ENCODE peak calls at places on chromosomes 16 and 17, in seven cellular contexts. B is CD8-positive, alpha-beta memory T cell; H is K562; T is A549; X is aorta; Y is H9; W is uterus. O is an unnamed sample.
A peak's percentile ranks its signal among the peaks of the same experiment; 100 is the strongest.

GRCh38 chr17:50382931-50383330 is 9.9 kb downstream of the EME1 start:
- DNase-seq in B (no peak), Y (no peak), W (no peak), X (no peak), H (no peak), T (no peak), O (no peak)

GRCh38 chr17:63984206-63984605 is 11.5 kb upstream of the SCN4A start:
- DNase-seq in W (no peak), B (no peak), T (no peak), X (peak; percentile 68), Y (no peak), H (no peak), O (peak; percentile 72)

GRCh38 chr16:77584205-77584859 is 138.0 kb upstream of the NUDT7 start:
- DNase-seq in X (no peak), W (peak; percentile 48), Y (peak; percentile 42), H (peak; percentile 57), T (peak; percentile 43), B (peak; percentile 16), O (peak; percentile 83)

GRCh38 chr17:62653831-62654829 is 26.7 kb downstream of the MRC2 start:
- DNase-seq in B (no peak), X (peak; percentile 78), W (peak; percentile 78), H (peak; percentile 43), T (no peak), Y (no peak), O (peak; percentile 66)

GRCh38 chr17:379531-380200 is 27.1 kb upstream of the RPH3AL start:
- DNase-seq in H (no peak), X (no peak), W (no peak), B (no peak), T (no peak), Y (no peak), O (no peak)

GRCh38 chr16:21953541-21953902 is 361 bp downstream of the UQCRC2 start:
- DNase-seq in H (no peak), T (no peak), X (no peak), Y (no peak), B (no peak), W (no peak), O (no peak)

GRCh38 chr17:14732211-14732610 is 431.3 kb downstream of the HS3ST3B1 start:
- DNase-seq in B (no peak), X (no peak), H (no peak), W (no peak), Y (no peak), T (no peak), O (no peak)

GRCh38 chr17:66691644-66692500 is 143.0 kb upstream of the CACNG5 start:
- DNase-seq in X (no peak), W (no peak), T (no peak), B (peak; percentile 33), H (no peak), Y (peak; percentile 29), O (no peak)

GRCh38 chr16:1778200-1779179 is 3.9 kb downstream of the SPSB3 start:
- DNase-seq in X (peak; percentile 47), T (no peak), Y (no peak), B (no peak), H (no peak), W (no peak), O (no peak)

GRCh38 chr17:67484261-67484660 is 107.2 kb downstream of the PITPNC1 start:
- DNase-seq in T (no peak), B (no peak), X (no peak), W (no peak), Y (no peak), H (no peak), O (no peak)

GRCh38 chr16:15485175-15485574 is 50.8 kb downstream of the BMERB1 start:
- DNase-seq in H (no peak), T (no peak), B (no peak), X (no peak), W (no peak), Y (no peak), O (no peak)

GRCh38 chr17:77254961-77255741 is 114.4 kb downstream of the SEC14L1 start:
- DNase-seq in Y (peak; percentile 68), B (no peak), H (no peak), W (no peak), T (peak; percentile 93), X (peak; percentile 79), O (peak; percentile 77)

GRCh38 chr16:86027366-86028126 is 128.6 kb downstream of the IRF8 start:
- DNase-seq in T (no peak), Y (no peak), W (no peak), B (no peak), H (no peak), X (no peak), O (no peak)

GRCh38 chr16:9680021-9680655 is 502.1 kb downstream of the GRIN2A start:
- DNase-seq in H (no peak), T (no peak), X (no peak), Y (peak; percentile 66), W (no peak), B (no peak), O (no peak)

GRCh38 chr16:72301416-72302048 is 129.6 kb upstream of the PMFBP1 start:
- DNase-seq in T (no peak), W (no peak), X (no peak), B (no peak), H (no peak), Y (no peak), O (no peak)

GRCh38 chr17:49635121-49635520 is 42.8 kb downstream of the SPOP start:
- DNase-seq in T (no peak), H (no peak), B (no peak), W (no peak), X (no peak), Y (no peak), O (no peak)

GRCh38 chr17:17090642-17091103 is 48.4 kb downstream of the MPRIP start:
- DNase-seq in H (no peak), T (no peak), W (peak; percentile 8), B (no peak), X (peak; percentile 26), Y (no peak), O (no peak)

GRCh38 chr16:82924075-82924854 is 297.5 kb downstream of the CDH13 start:
- DNase-seq in X (no peak), Y (no peak), T (no peak), W (no peak), H (no peak), B (peak; percentile 50), O (no peak)

GRCh38 chr17:1399366-1399678 is 700 bp downstream of the YWHAE start:
- DNase-seq in B (no peak), T (no peak), H (no peak), X (peak; percentile 70), Y (no peak), W (no peak), O (peak; percentile 62)
- H3K4me1 ChIP-seq in B (peaks cover 41% of the 10 kb centered on the region), T (peaks cover 26% of the 10 kb centered on the region), H (peaks cover 15% of the 10 kb centered on the region), X (peaks cover 6% of the 10 kb centered on the region), Y (no peaks in the 10 kb centered on the region), W (peaks cover 6% of the 10 kb centered on the region), O (peaks cover 8% of the 10 kb centered on the region)

DNA sequence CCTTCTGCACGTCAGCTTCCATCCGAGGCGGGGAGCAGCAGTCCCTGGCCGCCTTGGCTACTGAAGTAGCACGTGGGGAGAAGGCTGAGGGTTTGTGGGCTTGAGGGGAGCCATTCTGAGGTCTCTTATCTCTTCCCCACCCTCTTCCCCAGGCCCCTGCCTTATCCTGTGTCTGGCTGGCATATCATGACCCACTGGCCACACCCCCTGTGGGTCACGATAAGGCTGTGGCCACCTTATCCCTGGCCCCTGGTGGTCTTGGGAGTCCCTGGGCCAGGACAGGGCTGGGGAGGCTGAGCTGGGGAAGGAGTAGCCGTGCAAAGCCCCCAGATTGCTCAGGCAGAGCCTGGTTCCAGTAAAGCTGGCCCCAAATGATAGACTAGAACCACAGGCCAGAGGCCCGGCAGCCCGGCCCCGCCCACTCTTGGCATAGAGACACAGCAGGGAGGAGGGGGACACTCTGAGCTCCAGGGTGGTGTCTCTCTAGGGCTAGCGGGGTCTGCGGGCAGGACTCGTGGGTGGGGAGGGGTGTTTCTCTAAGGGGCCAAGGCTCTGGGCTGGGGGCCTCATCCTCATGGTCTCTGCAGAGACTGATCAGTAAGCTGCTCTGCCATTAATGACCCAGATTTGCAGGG is 7.6 kb downstream of the SPNS2 start:
- DNase-seq in W (no peak), X (no peak), Y (no peak), T (no peak), B (no peak), H (peak; percentile 49), O (no peak)
- H3K4me1 ChIP-seq in W (no peaks in the 10 kb centered on the region), X (no peaks in the 10 kb centered on the region), Y (no peaks in the 10 kb centered on the region), T (no peaks in the 10 kb centered on the region), B (peaks cover 21% of the 10 kb centered on the region), H (peaks cover 18% of the 10 kb centered on the region), O (no peaks in the 10 kb centered on the region)

GRCh38 chr16:81546781-81547180 is 102.2 kb downstream of the CMIP start:
- DNase-seq in B (no peak), Y (no peak), T (no peak), H (no peak), X (peak; percentile 22), W (no peak), O (no peak)
- H3K4me1 ChIP-seq in B (peaks cover 9% of the 10 kb centered on the region), Y (no peaks in the 10 kb centered on the region), T (peaks cover 100% of the 10 kb centered on the region), H (peaks cover 27% of the 10 kb centered on the region), X (no peaks in the 10 kb centered on the region), W (no peaks in the 10 kb centered on the region), O (no peaks in the 10 kb centered on the region)

GRCh38 chr17:42315402-42316156 is 27.3 kb downstream of the STAT5A start:
- DNase-seq in X (peak; percentile 49), W (no peak), T (no peak), H (peak; percentile 74), Y (no peak), B (peak; percentile 42), O (no peak)
- H3K4me1 ChIP-seq in X (no peaks in the 10 kb centered on the region), W (peaks cover 10% of the 10 kb centered on the region), T (peaks cover 16% of the 10 kb centered on the region), H (peaks cover 90% of the 10 kb centered on the region), Y (peaks cover 1% of the 10 kb centered on the region), B (peaks cover 68% of the 10 kb centered on the region), O (peaks cover 21% of the 10 kb centered on the region)